ENCODE peak calls at places on chromosomes 11 and 22, in nine cellular contexts. L, R, P, C, G, J, M, Z and D are unnamed samples.

GRCh38 chr11:1422481-1422880 is 32.7 kb downstream of the BRSK2 start:
- DNase-seq in L (no peak), G (no peak), R (no peak), J (no peak), C (no peak), P (no peak), Z (no peak), M (no peak), D (no peak)

GRCh38 chr11:46207270-46207669 is 70.2 kb upstream of the CREB3L1 start:
- DNase-seq in L (no peak), C (no peak), R (no peak), Z (no peak), M (no peak), J (peak), P (no peak), G (no peak), D (no peak)

GRCh38 chr11:57214494-57214893 is 22.6 kb downstream of the APLNR start:
- DNase-seq in L (peak), G (peak), P (no peak), Z (no peak), R (no peak), J (no peak), C (no peak), M (no peak), D (peak)

GRCh38 chr11:32154275-32154674 is 63.4 kb downstream of the RCN1 start:
- DNase-seq in L (peak), P (no peak), C (no peak), G (peak), J (no peak), Z (no peak), M (no peak), R (no peak), D (no peak)

GRCh38 chr22:38177044-38177443 is 4.6 kb downstream of the PLA2G6 start:
- DNase-seq in P (no peak), C (no peak), L (no peak), J (no peak), R (no peak), Z (no peak), M (no peak), G (no peak), D (no peak)

GRCh38 chr11:107876141-107876540 is 17.6 kb upstream of the SLC35F2 start:
- DNase-seq in P (no peak), L (no peak), G (no peak), J (no peak), Z (no peak), R (no peak), M (no peak), C (no peak), D (no peak)

GRCh38 chr11:29734287-29734686 is 282.5 kb downstream of the KCNA4 start:
- DNase-seq in M (no peak), G (no peak), P (no peak), J (no peak), Z (no peak), R (no peak), C (no peak), L (no peak), D (no peak)

GRCh38 chr11:56521955-56522354 is 21.1 kb downstream of the OR5M11 start:
- DNase-seq in P (no peak), C (peak), Z (peak), R (no peak), L (no peak), G (no peak), J (peak), M (no peak), D (no peak)

GRCh38 chr11:134332189-134332631 is 422 bp downstream of the GLB1L2 start:
- DNase-seq in M (no peak), Z (no peak), J (peak), R (no peak), P (no peak), G (no peak), C (no peak), L (no peak), D (no peak)

GRCh38 chr11:108620958-108621772 is 27.6 kb upstream of the EXPH5 start:
- DNase-seq in Z (peak), L (peak), C (no peak), M (no peak), P (no peak), R (no peak), J (no peak), G (no peak), D (peak)

GRCh38 chr11:11512090-11512489 is 109.7 kb downstream of the GALNT18 start:
- DNase-seq in M (no peak), R (no peak), C (no peak), G (no peak), L (no peak), Z (no peak), P (no peak), J (no peak), D (no peak)

GRCh38 chr11:92653448-92653847 is 316.0 kb upstream of the MTNR1B start:
- DNase-seq in Z (no peak), M (no peak), L (no peak), R (no peak), G (peak), P (no peak), C (no peak), J (no peak), D (no peak)

GRCh38 chr11:22244986-22245592 is 52.2 kb downstream of the ANO5 start:
- DNase-seq in J (peak), M (no peak), C (peak), Z (peak), P (no peak), L (peak), G (peak), R (peak), D (peak)

GRCh38 chr11:15471709-15472404 is 357.1 kb downstream of the INSC start:
- DNase-seq in Z (no peak), P (no peak), C (no peak), R (no peak), L (no peak), J (peak), G (no peak), M (no peak), D (no peak)

GRCh38 chr22:47411006-47411405 is 648.6 kb downstream of the TBC1D22A start:
- DNase-seq in J (no peak), Z (no peak), M (no peak), P (no peak), C (no peak), L (no peak), R (no peak), G (no peak), D (no peak)

GRCh38 chr11:114987171-114987760 is 308.9 kb downstream of the NXPE2 start:
- DNase-seq in G (no peak), M (no peak), J (no peak), R (no peak), P (no peak), C (no peak), Z (no peak), L (no peak), D (no peak)

GRCh38 chr11:28559497-28559896 is 451.3 kb downstream of the METTL15 start:
- DNase-seq in Z (no peak), R (no peak), M (no peak), G (no peak), P (no peak), C (no peak), J (no peak), L (peak), D (no peak)

GRCh38 chr11:112082729-112083128 is 3.8 kb downstream of the TIMM8B start:
- DNase-seq in M (no peak), Z (no peak), R (no peak), C (no peak), L (peak), P (no peak), G (peak), J (no peak), D (peak)

GRCh38 chr11:77512092-77512491 is 38.2 kb upstream of the PAK1 start:
- DNase-seq in R (no peak), G (no peak), J (no peak), M (no peak), P (no peak), L (no peak), C (no peak), Z (no peak), D (no peak)

GRCh38 chr11:27558401-27558800 is 51.8 kb upstream of the LIN7C start:
- DNase-seq in C (no peak), Z (no peak), G (no peak), R (no peak), J (no peak), L (no peak), P (no peak), M (no peak), D (no peak)

GRCh38 chr11:45659031-45659817 is 6.2 kb downstream of the CHST1 start:
- DNase-seq in P (no peak), R (no peak), M (no peak), Z (no peak), C (no peak), J (no peak), G (no peak), L (no peak), D (no peak)

GRCh38 chr11:116657842-116658825 is 114.7 kb downstream of the BUD13 start:
- DNase-seq in C (no peak), M (no peak), R (no peak), Z (no peak), L (no peak), G (no peak), J (no peak), P (no peak), D (no peak)

GRCh38 chr11:123924027-123924426 is 15.4 kb upstream of the OR4D5 start:
- DNase-seq in Z (no peak), M (no peak), L (no peak), R (no peak), P (no peak), C (no peak), J (no peak), G (no peak), D (no peak)

GRCh38 chr22:31139066-31139465 is 1.2 kb downstream of the PLA2G3 start:
- DNase-seq in M (no peak), C (no peak), G (no peak), Z (no peak), R (no peak), L (no peak), J (no peak), P (no peak), D (no peak)

GRCh38 chr22:30190619-30191018 is 55.9 kb downstream of the LIF start:
- DNase-seq in C (no peak), Z (no peak), L (no peak), M (no peak), R (no peak), G (no peak), J (no peak), P (no peak), D (no peak)